ENCODE peak calls at places on chromosomes 12 and 14, in seven cellular contexts. K is BJ; W is CD8-positive, alpha-beta T cell; R is A673; D is ovary; Z is AG04450; N is GM12878. J is an unnamed sample.

GRCh38 chr12:101829639-101830390 is 944 bp downstream of the GNPTAB start:
- DNase-seq in Z (no peak), R (peak; percentile 36), D (no peak), N (no peak), W (no peak), K (no peak), J (no peak)

GRCh38 chr12:68871396-68871795 is 61.6 kb downstream of the CPM start:
- DNase-seq in W (no peak), N (no peak), D (no peak), K (no peak), R (no peak), Z (no peak), J (no peak)

GRCh38 chr12:70052931-70053497 is 190.2 kb upstream of the CNOT2 start:
- DNase-seq in Z (no peak), N (no peak), R (no peak), K (peak; percentile 47), W (no peak), D (no peak), J (no peak)

GRCh38 chr12:56161677-56162351 is 3.7 kb downstream of the MYL6 start:
- DNase-seq in W (no peak), D (no peak), K (no peak), R (no peak), Z (no peak), N (no peak), J (no peak)

GRCh38 chr14:93231129-93231979 is 24.3 kb downstream of the UBR7 start:
- DNase-seq in K (peak; percentile 10), R (peak; percentile 68), Z (no peak), N (no peak), W (no peak), D (no peak), J (no peak)

GRCh38 chr12:8860165-8860961 is 37.9 kb downstream of the A2ML1 start:
- DNase-seq in W (peak; percentile 28), R (peak; percentile 80), K (no peak), Z (no peak), D (peak; percentile 47), N (no peak), J (no peak)

GRCh38 chr12:105279460-105280056 is 43.6 kb upstream of the APPL2 start:
- DNase-seq in K (no peak), N (no peak), D (no peak), W (no peak), Z (no peak), R (peak; percentile 62), J (peak; percentile 25)

GRCh38 chr12:6201199-6201608 is 1.0 kb downstream of the CD9 start:
- DNase-seq in W (no peak), D (no peak), N (no peak), Z (no peak), K (no peak), R (no peak), J (no peak)

GRCh38 chr14:53979747-53980642 is 23.4 kb upstream of the BMP4 start:
- DNase-seq in D (peak; percentile 46), W (no peak), Z (no peak), K (peak; percentile 70), R (no peak), N (no peak), J (no peak)

GRCh38 chr12:55132816-55133215 is 6.6 kb downstream of the OR9K2 start:
- DNase-seq in N (no peak), D (no peak), W (no peak), R (peak; percentile 7), Z (no peak), K (no peak), J (no peak)

GRCh38 chr14:78278464-78278863 is 108.3 kb downstream of the NRXN3 start:
- DNase-seq in D (no peak), R (no peak), N (no peak), K (no peak), W (no peak), Z (no peak), J (no peak)

GRCh38 chr12:46266382-46266791 is 2.5 kb downstream of the SLC38A1 start:
- DNase-seq in N (no peak), K (no peak), Z (no peak), W (peak; percentile 67), D (no peak), R (peak; percentile 47), J (no peak)

GRCh38 chr12:1474567-1475153 is 119.7 kb downstream of the FBXL14 start:
- DNase-seq in Z (peak; percentile 83), R (peak; percentile 21), D (no peak), W (no peak), N (no peak), K (peak; percentile 55), J (no peak)

GRCh38 chr12:8852119-8852518 is 29.7 kb downstream of the A2ML1 start:
- DNase-seq in Z (no peak), W (no peak), R (no peak), N (no peak), D (no peak), K (no peak), J (no peak)

GRCh38 chr14:106879241-106879640 is 1352.9 kb downstream of the TMEM121 start:
- DNase-seq in R (peak; percentile 63), D (peak; percentile 54), K (no peak), W (peak; percentile 59), N (no peak), Z (no peak), J (peak; percentile 27)

GRCh38 chr12:132103542-132104308 is 40.4 kb downstream of the DDX51 start:
- DNase-seq in N (no peak), R (no peak), Z (no peak), D (no peak), K (no peak), W (no peak), J (no peak)

GRCh38 chr12:84969226-84969625 is 56.6 kb upstream of the SLC6A15 start:
- DNase-seq in W (no peak), N (no peak), K (no peak), Z (no peak), D (no peak), R (no peak), J (no peak)

GRCh38 chr14:69848903-69849391 is 30.3 kb upstream of the SMOC1 start:
- DNase-seq in N (no peak), D (no peak), Z (no peak), K (no peak), R (no peak), W (no peak), J (no peak)

GRCh38 chr14:36852853-36853634 is 191.4 kb downstream of the PAX9 start:
- DNase-seq in K (no peak), Z (no peak), D (no peak), W (no peak), N (no peak), R (no peak), J (no peak)

GRCh38 chr14:76974365-76974764 is 54.1 kb downstream of the IRF2BPL start:
- DNase-seq in Z (no peak), W (no peak), K (no peak), N (no peak), R (no peak), D (no peak), J (no peak)

DNA sequence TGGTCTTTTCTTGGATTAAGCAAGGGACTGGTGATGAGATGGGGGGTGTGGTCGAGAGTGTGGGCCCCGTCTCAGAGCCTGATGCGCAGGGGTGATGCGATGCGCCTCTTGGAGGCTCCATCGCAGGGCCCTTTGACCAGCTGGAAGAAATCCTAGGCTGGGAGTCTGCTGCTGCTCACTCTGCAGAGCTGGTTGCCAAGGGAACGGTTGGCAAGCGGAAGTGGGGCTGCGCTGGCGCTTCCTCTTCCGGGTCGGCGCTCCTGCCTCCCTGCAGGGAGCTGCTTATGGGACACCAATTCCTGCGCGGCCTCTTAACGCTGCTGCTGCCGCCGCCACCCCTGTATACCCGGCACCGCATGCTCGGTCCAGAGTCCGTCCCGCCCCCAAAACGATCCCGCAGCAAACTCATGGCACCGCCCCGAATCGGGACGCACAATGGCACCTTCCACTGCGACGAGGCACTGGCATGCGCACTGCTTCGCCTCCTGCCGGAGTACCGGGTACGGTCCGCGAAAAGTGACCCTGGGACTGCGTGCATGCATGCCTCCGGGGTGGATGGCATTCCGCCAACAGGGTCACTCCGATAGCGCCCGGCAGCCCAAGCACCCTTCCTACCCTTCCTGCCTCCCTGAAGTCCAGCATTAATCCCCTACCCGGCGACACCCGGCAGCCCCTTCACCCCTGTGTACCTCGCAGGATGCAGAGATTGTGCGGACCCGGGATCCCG is at the start of gene MYG1:
- DNase-seq in K (peak; percentile 29), Z (no peak), R (peak; percentile 97), N (peak; percentile 43), W (peak; percentile 88), D (peak; percentile 88), J (peak; percentile 70)
- TF ChIP-seq CTCF in K (peak; percentile 41), Z (peak; percentile 26), R (peak; percentile 24), N (peak; percentile 13), W (peak; percentile 29), D (no peak), J (peak; percentile 19)

DNA sequence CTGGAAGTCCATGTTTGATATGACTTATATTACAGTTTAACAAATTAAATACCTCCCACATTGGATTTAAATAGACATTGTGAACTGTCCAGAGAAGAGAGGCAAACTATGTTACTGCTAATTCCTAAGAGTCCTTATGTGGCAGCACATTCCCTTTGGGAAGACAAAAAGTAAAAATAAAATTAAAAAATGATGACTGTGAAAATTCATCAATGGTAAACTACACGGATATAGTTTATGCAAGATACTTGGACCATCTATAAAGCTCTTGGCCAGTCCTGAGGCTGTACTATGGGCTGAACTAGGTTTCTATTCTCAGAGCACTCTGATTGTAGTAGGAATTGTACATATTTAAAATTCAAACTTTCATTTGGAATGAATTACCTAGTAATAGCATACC is 206.4 kb downstream of the LRRK2 start:
- DNase-seq in Z (no peak), N (no peak), R (no peak), K (no peak), D (no peak), W (no peak), J (no peak)
- TF ChIP-seq CTCF in Z (no peak), N (no peak), R (no peak), K (no peak), D (no peak), W (no peak), J (no peak)

DNA sequence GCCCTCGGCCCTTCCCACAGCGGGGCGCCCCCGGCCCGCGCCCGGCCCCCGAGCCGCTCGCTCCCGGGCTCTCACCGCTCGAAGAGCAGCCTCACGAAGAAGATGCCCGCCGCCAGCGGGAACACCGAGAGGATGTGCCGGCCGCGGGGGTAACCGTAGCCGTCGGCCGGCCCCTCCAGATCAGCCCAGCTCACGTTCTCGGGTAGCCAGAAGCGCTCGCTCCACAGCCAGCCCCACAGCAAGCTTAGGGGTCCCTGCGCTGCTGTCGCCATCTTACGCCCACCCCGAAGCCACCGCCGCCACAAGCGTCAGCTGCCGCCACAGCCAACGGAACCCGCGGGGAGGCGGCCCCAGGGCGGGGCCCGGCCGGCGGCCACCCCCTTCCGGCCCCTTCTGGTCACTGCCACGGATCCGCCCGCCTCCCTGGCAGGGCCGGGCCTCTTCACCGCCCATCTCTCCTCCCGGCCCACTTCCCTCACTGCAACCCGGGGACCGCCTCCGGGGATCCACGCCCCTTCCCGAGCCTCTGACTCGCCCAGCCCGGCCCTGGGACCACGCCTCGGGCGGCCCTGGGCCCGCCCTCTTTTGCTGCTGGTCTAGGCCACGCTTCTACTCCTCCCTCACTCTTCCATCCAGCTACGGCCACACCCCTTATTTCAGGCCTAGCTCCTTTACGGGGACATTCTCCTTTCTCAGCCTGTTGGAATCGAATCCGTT is at the start of gene CERS5:
- DNase-seq in W (peak; percentile 96), R (peak; percentile 100), N (peak; percentile 85), K (peak; percentile 94), D (peak; percentile 97), Z (peak; percentile 96), J (peak; percentile 93)
- TF ChIP-seq CTCF in W (no peak), R (no peak), N (no peak), K (no peak), D (peak; percentile 62), Z (no peak), J (no peak)

DNA sequence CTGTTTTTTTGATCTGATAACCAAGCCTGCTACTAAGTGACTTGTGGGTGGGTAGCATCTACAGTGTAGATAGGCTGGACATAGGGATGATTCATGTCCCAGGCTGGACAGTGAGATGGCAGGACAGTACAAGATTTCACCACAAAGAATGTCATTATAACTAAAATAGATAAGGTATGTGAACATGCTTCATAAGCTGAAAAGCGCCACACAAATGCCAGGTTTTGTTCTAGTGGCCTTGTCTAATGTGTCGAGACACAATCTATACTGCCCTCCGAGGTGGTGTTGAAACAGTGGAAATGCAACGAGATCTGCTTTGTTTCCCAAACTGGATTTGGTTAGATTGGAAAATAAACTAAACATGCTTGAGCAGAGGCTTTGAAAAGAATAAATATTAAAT is 4.4 kb downstream of the LGALS3 start:
- DNase-seq in R (peak; percentile 63), D (no peak), N (no peak), W (no peak), K (no peak), Z (no peak), J (no peak)
- TF ChIP-seq CTCF in R (peak; percentile 60), D (no peak), N (peak; percentile 17), W (no peak), K (peak; percentile 38), Z (peak; percentile 38), J (no peak)